ENCODE peak calls at places on chromosomes 5 and 9, in five cellular contexts. T, V, Q, D and O are unnamed samples.

GRCh38 chr5:14469485-14470377 is 111.9 kb upstream of the OTULINL start:
- DNase-seq in T (no peak), V (no peak), Q (no peak), D (no peak), O (no peak)

GRCh38 chr9:133558191-133559126 is 24.0 kb downstream of the ADAMTSL2 start:
- DNase-seq in T (peak; percentile 90), V (peak; percentile 23), Q (no peak), D (peak; percentile 11), O (no peak)

GRCh38 chr5:93054424-93055165 is 526.4 kb downstream of the NR2F1-AS1 start:
- DNase-seq in T (no peak), V (no peak), Q (no peak), D (no peak), O (no peak)

GRCh38 chr5:98775962-98776687 is 2.7 kb downstream of the RGMB start:
- DNase-seq in T (peak; percentile 66), V (peak; percentile 38), Q (no peak), D (no peak), O (no peak)

GRCh38 chr5:16233730-16234129 is 54.1 kb upstream of the MARCHF11 start:
- DNase-seq in T (no peak), V (no peak), Q (no peak), D (no peak), O (no peak)

GRCh38 chr9:30771278-30771677 is 1613.2 kb upstream of the ACO1 start:
- DNase-seq in T (no peak), V (no peak), Q (no peak), D (no peak), O (no peak)

GRCh38 chr5:157626831-157627230 is 25.4 kb downstream of the SOX30 start:
- DNase-seq in T (no peak), V (no peak), Q (no peak), D (no peak), O (no peak)

GRCh38 chr5:107544476-107544875 is 126.3 kb downstream of the EFNA5 start:
- DNase-seq in T (no peak), V (no peak), Q (no peak), D (no peak), O (no peak)

GRCh38 chr9:135512904-135513303 is 8.3 kb upstream of the LCN1 start:
- DNase-seq in T (no peak), V (no peak), Q (no peak), D (no peak), O (no peak)

GRCh38 chr9:85960688-85961093 is 19.7 kb downstream of the NAA35 start:
- DNase-seq in T (no peak), V (no peak), Q (no peak), D (no peak), O (peak; percentile 84)

GRCh38 chr9:114271556-114272510 is 51.1 kb upstream of the ORM1 start:
- DNase-seq in T (no peak), V (no peak), Q (peak; percentile 83), D (no peak), O (no peak)

GRCh38 chr9:93827545-93828330 is 127.4 kb downstream of the BARX1 start:
- DNase-seq in T (no peak), V (peak; percentile 63), Q (peak; percentile 83), D (no peak), O (peak; percentile 86)

GRCh38 chr5:9544502-9545300 is 1.2 kb downstream of the SEMA5A start:
- DNase-seq in T (peak; percentile 82), V (peak; percentile 89), Q (peak; percentile 93), D (no peak), O (no peak)

GRCh38 chr9:13378171-13378570 is 98.7 kb upstream of the MPDZ start:
- DNase-seq in T (no peak), V (no peak), Q (no peak), D (no peak), O (no peak)

GRCh38 chr5:108381955-108382783 is at the start of gene FBXL17:
- DNase-seq in T (peak; percentile 93), V (peak; percentile 96), Q (peak; percentile 98), D (peak; percentile 81), O (peak; percentile 91)

GRCh38 chr9:93456504-93456903 is 3.1 kb upstream of the FAM120AOS start:
- DNase-seq in T (no peak), V (no peak), Q (no peak), D (no peak), O (no peak)

GRCh38 chr9:130268521-130269131 is 3.1 kb downstream of the HMCN2 start:
- DNase-seq in T (no peak), V (no peak), Q (peak; percentile 76), D (no peak), O (peak; percentile 94)

GRCh38 chr5:164358531-164359259 is 853.3 kb downstream of the MAT2B start:
- DNase-seq in T (peak; percentile 60), V (peak; percentile 16), Q (no peak), D (no peak), O (no peak)

GRCh38 chr5:37755581-37755980 is 84.3 kb downstream of the GDNF start:
- DNase-seq in T (no peak), V (no peak), Q (no peak), D (no peak), O (no peak)

GRCh38 chr9:19656704-19657103 is 132.1 kb downstream of the SLC24A2 start:
- DNase-seq in T (no peak), V (no peak), Q (no peak), D (no peak), O (peak; percentile 41)